ENCODE peak calls at places on chromosomes 12 and 14, in six cellular contexts. One of them, this sample, is unnamed. For H3K4me1, the result is how much of the 10 kb centered on the place peaks cover.

GRCh38 chr14:91229743-91230200 is 14.7 kb downstream of the GPR68 start:
- DNase-seq in stomach: no peak
- DNase-seq in adrenal gland: no peak
- DNase-seq in GM12878: peak
- DNase-seq in spleen: peak
- DNase-seq in CD8-positive, alpha-beta memory T cell: peak
- DNase-seq in this sample: no peak

GRCh38 chr12:106170285-106170684 is 31.5 kb upstream of the NUAK1 start:
- DNase-seq in stomach: no peak
- DNase-seq in adrenal gland: no peak
- DNase-seq in spleen: no peak
- DNase-seq in CD8-positive, alpha-beta memory T cell: no peak
- DNase-seq in GM12878: no peak
- DNase-seq in this sample: peak

GRCh38 chr12:27635349-27635972 is 60.8 kb upstream of the REP15 start:
- DNase-seq in stomach: no peak
- DNase-seq in CD8-positive, alpha-beta memory T cell: no peak
- DNase-seq in GM12878: no peak
- DNase-seq in spleen: no peak
- DNase-seq in adrenal gland: no peak
- DNase-seq in this sample: peak

GRCh38 chr12:109757671-109758265 is 44.1 kb downstream of the FAM222A start:
- DNase-seq in spleen: no peak
- DNase-seq in adrenal gland: peak
- DNase-seq in stomach: peak
- DNase-seq in CD8-positive, alpha-beta memory T cell: no peak
- DNase-seq in GM12878: no peak
- DNase-seq in this sample: no peak

GRCh38 chr14:93994919-93995682 is 2.0 kb upstream of the CCDC197 start:
- DNase-seq in adrenal gland: peak
- DNase-seq in stomach: peak
- DNase-seq in CD8-positive, alpha-beta memory T cell: no peak
- DNase-seq in GM12878: no peak
- DNase-seq in spleen: no peak
- DNase-seq in this sample: peak

GRCh38 chr12:3828888-3829287 is 44.3 kb downstream of the PARP11 start:
- DNase-seq in GM12878: no peak
- DNase-seq in CD8-positive, alpha-beta memory T cell: no peak
- DNase-seq in spleen: no peak
- DNase-seq in adrenal gland: no peak
- DNase-seq in stomach: no peak
- DNase-seq in this sample: no peak

GRCh38 chr14:100304825-100305445 is 1.3 kb downstream of the SLC25A29 start:
- DNase-seq in spleen: no peak
- DNase-seq in CD8-positive, alpha-beta memory T cell: no peak
- DNase-seq in GM12878: no peak
- DNase-seq in stomach: peak
- DNase-seq in adrenal gland: peak
- DNase-seq in this sample: peak

GRCh38 chr12:111953455-111953854 is 59.5 kb downstream of the TMEM116 start:
- DNase-seq in stomach: no peak
- DNase-seq in adrenal gland: peak
- DNase-seq in CD8-positive, alpha-beta memory T cell: no peak
- DNase-seq in GM12878: no peak
- DNase-seq in spleen: no peak
- DNase-seq in this sample: no peak

GRCh38 chr12:95605875-95606274 is 54.6 kb upstream of the USP44 start:
- DNase-seq in spleen: no peak
- DNase-seq in GM12878: no peak
- DNase-seq in CD8-positive, alpha-beta memory T cell: no peak
- DNase-seq in adrenal gland: peak
- DNase-seq in stomach: no peak
- DNase-seq in this sample: peak

GRCh38 chr14:22630486-22630885 is 13.7 kb downstream of the OR6J1 start:
- DNase-seq in stomach: no peak
- DNase-seq in CD8-positive, alpha-beta memory T cell: no peak
- DNase-seq in GM12878: no peak
- DNase-seq in adrenal gland: no peak
- DNase-seq in spleen: no peak
- DNase-seq in this sample: no peak

GRCh38 chr12:47527816-47528215 is 178.0 kb downstream of the RPAP3 start:
- DNase-seq in spleen: no peak
- DNase-seq in stomach: no peak
- DNase-seq in GM12878: no peak
- DNase-seq in adrenal gland: no peak
- DNase-seq in CD8-positive, alpha-beta memory T cell: no peak
- DNase-seq in this sample: peak

GRCh38 chr14:50082784-50083466 is 33.4 kb downstream of the VCPKMT start:
- DNase-seq in CD8-positive, alpha-beta memory T cell: peak
- DNase-seq in spleen: peak
- DNase-seq in GM12878: peak
- DNase-seq in adrenal gland: no peak
- DNase-seq in stomach: peak
- DNase-seq in this sample: peak

DNA sequence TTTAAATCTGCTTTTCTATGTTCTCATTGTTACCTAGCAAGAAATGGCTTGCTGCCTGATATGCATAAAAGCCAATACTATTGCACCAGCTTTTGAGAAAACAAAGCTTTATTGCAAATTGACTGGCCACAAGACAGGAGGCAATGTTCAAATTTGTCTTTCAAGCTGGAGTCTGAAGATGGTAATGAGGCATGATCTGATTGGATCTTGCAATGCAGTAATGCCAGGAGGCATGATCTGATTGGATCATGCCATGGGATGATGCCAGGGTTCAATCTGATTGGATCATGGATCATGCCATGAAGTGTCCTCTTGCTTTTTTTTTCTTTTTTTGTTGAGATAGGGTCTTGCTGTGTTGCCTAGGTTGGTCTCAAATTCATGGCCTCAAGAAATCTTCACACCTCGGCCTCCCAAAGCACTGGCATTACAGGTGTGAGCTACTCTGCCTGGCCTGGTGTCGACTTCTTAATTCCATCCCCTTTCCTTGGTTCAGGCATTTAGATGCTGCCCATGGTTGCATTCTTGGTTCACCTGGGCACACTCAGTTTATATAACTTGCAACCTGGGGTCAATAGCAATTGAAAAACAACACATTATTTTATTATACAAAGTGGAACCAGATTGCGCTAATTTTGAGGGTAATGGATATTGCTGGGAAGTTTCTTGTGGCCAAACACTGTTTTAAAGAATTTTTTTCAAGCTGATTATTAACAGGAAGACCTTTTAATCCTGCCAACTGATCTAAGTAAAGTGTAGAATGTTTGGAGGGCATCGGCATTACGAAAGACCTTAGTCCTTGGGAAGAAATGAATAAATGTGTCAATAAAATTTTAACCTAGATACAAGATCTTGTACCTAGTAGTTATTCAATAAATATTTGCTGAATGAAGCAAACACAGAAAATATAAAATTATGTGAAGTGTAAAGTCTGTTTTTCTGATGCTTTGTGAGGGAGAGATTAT is 38.8 kb downstream of the HSD17B6 start:
- DNase-seq in CD8-positive, alpha-beta memory T cell: no peak
- DNase-seq in adrenal gland: no peak
- DNase-seq in stomach: no peak
- DNase-seq in spleen: no peak
- DNase-seq in GM12878: no peak
- DNase-seq in this sample: no peak
- H3K4me1 ChIP-seq in CD8-positive, alpha-beta memory T cell: under half
- H3K4me1 ChIP-seq in adrenal gland: under half
- H3K4me1 ChIP-seq in stomach: under half
- H3K4me1 ChIP-seq in spleen: under half
- H3K4me1 ChIP-seq in GM12878: under half
- H3K4me1 ChIP-seq in this sample: under half

GRCh38 chr14:35340616-35341453 is 48.7 kb downstream of the PSMA6 start:
- DNase-seq in stomach: no peak
- DNase-seq in CD8-positive, alpha-beta memory T cell: no peak
- DNase-seq in GM12878: no peak
- DNase-seq in adrenal gland: no peak
- DNase-seq in spleen: no peak
- DNase-seq in this sample: no peak

GRCh38 chr14:35343709-35344474 is 51.7 kb downstream of the PSMA6 start:
- DNase-seq in spleen: no peak
- DNase-seq in GM12878: no peak
- DNase-seq in adrenal gland: no peak
- DNase-seq in CD8-positive, alpha-beta memory T cell: no peak
- DNase-seq in stomach: no peak
- DNase-seq in this sample: no peak

GRCh38 chr14:35341454-35342159 is 49.4 kb downstream of the PSMA6 start:
- DNase-seq in stomach: peak
- DNase-seq in adrenal gland: peak
- DNase-seq in spleen: peak
- DNase-seq in GM12878: no peak
- DNase-seq in CD8-positive, alpha-beta memory T cell: no peak
- DNase-seq in this sample: peak

GRCh38 chr14:35339761-35340406 is 47.7 kb downstream of the PSMA6 start:
- DNase-seq in spleen: peak
- DNase-seq in stomach: no peak
- DNase-seq in GM12878: no peak
- DNase-seq in adrenal gland: no peak
- DNase-seq in CD8-positive, alpha-beta memory T cell: no peak
- DNase-seq in this sample: no peak

DNA sequence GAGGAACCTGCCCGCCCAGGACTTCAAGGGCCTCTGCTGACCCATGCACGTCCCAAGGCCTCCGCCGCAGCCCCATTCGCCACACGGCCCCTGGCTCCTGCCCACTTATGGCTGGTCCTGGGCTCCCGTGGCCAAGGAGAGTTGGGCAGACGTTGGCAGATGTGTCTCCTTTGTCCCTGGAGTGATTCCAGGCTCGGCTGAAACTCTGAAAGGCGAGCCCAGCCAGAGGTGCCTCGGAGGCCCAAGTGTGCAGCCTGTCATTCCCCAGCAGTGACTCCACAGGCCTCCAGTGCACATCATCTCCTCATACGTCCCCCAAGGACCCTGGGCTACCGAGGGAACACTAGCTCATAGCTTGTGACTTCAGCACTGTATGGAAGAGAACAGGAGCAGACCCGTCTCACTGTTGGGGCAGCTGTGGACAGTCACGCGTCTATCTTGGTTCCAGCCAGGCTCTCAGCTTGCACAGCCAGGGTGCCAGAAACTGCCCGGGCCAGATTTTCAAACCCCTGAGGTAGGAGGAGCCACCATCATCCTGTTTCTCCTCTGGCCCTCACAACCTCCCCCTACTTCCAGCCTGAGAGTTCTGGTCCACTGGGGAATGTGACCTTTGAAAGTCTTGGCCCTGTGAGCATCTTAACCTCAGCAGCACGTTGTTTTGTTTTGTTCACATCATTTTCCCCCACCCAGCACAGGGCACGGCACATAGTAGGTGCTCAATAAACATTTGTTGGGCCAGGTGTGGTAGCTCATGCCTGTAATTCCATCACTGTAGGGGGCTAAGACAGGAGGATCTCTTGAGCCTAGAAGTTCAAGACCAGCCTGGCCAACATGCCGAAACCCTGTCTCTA is 50.2 kb downstream of the PSMA6 start:
- DNase-seq in GM12878: no peak
- DNase-seq in spleen: no peak
- DNase-seq in CD8-positive, alpha-beta memory T cell: no peak
- DNase-seq in adrenal gland: peak
- DNase-seq in stomach: peak
- DNase-seq in this sample: peak
- H3K4me3 ChIP-seq in GM12878: no peak
- H3K4me3 ChIP-seq in spleen: peak
- H3K4me3 ChIP-seq in CD8-positive, alpha-beta memory T cell: no peak
- H3K4me3 ChIP-seq in adrenal gland: peak
- H3K4me3 ChIP-seq in stomach: peak
- H3K4me3 ChIP-seq in this sample: peak

DNA sequence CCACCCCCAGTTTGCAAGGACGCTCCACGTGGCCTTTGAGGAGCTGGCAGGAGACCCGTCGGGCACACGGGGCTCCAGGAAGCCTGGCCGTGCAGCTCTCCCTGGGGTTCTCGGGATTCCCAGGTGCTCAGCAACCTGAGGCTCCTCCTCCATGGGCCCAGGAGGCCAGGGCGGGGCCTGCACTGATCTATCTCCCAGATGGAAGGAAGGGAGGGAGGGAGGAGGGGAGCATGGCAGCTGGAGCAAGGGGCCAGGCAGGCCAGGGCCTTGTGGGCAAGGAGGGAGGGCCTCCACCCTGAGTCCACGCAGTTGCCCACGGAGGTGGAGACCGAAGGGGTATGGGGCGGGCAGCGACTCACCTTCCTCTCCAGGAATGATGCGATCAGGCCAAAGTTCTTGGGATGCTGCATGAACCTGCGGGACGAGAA is 127.3 kb downstream of the RFLNA start:
- DNase-seq in stomach: peak
- DNase-seq in adrenal gland: no peak
- DNase-seq in GM12878: no peak
- DNase-seq in spleen: no peak
- DNase-seq in CD8-positive, alpha-beta memory T cell: no peak
- DNase-seq in this sample: no peak
- H3K4me1 ChIP-seq in stomach: half or more
- H3K4me1 ChIP-seq in adrenal gland: under half
- H3K4me1 ChIP-seq in GM12878: under half
- H3K4me1 ChIP-seq in spleen: under half
- H3K4me1 ChIP-seq in CD8-positive, alpha-beta memory T cell: under half
- H3K4me1 ChIP-seq in this sample: under half

GRCh38 chr12:116665666-116666304 is 72.1 kb downstream of the SPRING1 start:
- DNase-seq in GM12878: no peak
- DNase-seq in adrenal gland: no peak
- DNase-seq in CD8-positive, alpha-beta memory T cell: no peak
- DNase-seq in stomach: no peak
- DNase-seq in spleen: no peak
- DNase-seq in this sample: no peak
- H3K4me3 ChIP-seq in GM12878: no peak
- H3K4me3 ChIP-seq in adrenal gland: no peak
- H3K4me3 ChIP-seq in CD8-positive, alpha-beta memory T cell: no peak
- H3K4me3 ChIP-seq in stomach: no peak
- H3K4me3 ChIP-seq in spleen: no peak
- H3K4me3 ChIP-seq in this sample: no peak

GRCh38 chr14:95137164-95137803 is 20.0 kb downstream of the DICER1 start:
- DNase-seq in spleen: no peak
- DNase-seq in stomach: no peak
- DNase-seq in CD8-positive, alpha-beta memory T cell: no peak
- DNase-seq in GM12878: no peak
- DNase-seq in adrenal gland: no peak
- DNase-seq in this sample: no peak
- H3K4me1 ChIP-seq in spleen: half or more
- H3K4me1 ChIP-seq in stomach: half or more
- H3K4me1 ChIP-seq in CD8-positive, alpha-beta memory T cell: under half
- H3K4me1 ChIP-seq in GM12878: under half
- H3K4me1 ChIP-seq in adrenal gland: under half
- H3K4me1 ChIP-seq in this sample: half or more

This sample was measured in adipocyte.